ENCODE peak calls at places on chromosomes 1 and 21, in seven cellular contexts. H is fibroblast of lung, Z is endothelial cell of umbilical vein, O is uterus, R is lower lobe of right lung, N is heart right ventricle, D is adrenal gland. C is an unnamed sample.

GRCh38 chr1:41467673-41468072 is 16.8 kb downstream of the EDN2 start:
- DNase-seq in H (no peak), Z (no peak), R (no peak), D (no peak), N (no peak), O (no peak), C (no peak)

GRCh38 chr1:146039844-146040194 is 18.3 kb upstream of the HJV start:
- DNase-seq in R (no peak), H (no peak), O (no peak), N (no peak), Z (no peak), D (no peak), C (no peak)

GRCh38 chr1:202964755-202965440 is 2.2 kb downstream of the CYB5R1 start:
- DNase-seq in O (no peak), N (no peak), R (no peak), D (peak; percentile 79), Z (no peak), H (no peak), C (no peak)

GRCh38 chr21:22728091-22728490 is 1729.9 kb downstream of the NCAM2 start:
- DNase-seq in N (no peak), R (no peak), O (no peak), H (no peak), D (no peak), Z (no peak), C (no peak)

GRCh38 chr1:180155202-180155682 is 573 bp downstream of the QSOX1 start:
- DNase-seq in N (peak; percentile 37), Z (peak; percentile 24), H (no peak), O (no peak), D (no peak), R (no peak), C (no peak)

GRCh38 chr1:203342192-203342940 is 8.6 kb downstream of the FMOD start:
- DNase-seq in H (peak; percentile 42), D (peak; percentile 63), R (no peak), N (no peak), O (peak; percentile 47), Z (peak; percentile 44), C (peak; percentile 30)

GRCh38 chr1:206998811-206999210 is 28.6 kb upstream of the FCAMR start:
- DNase-seq in H (no peak), D (no peak), N (no peak), R (no peak), O (no peak), Z (no peak), C (no peak)

GRCh38 chr1:26114165-26114927 is 2.7 kb downstream of the PDIK1L start:
- DNase-seq in H (no peak), O (no peak), D (no peak), N (no peak), R (no peak), Z (no peak), C (no peak)

GRCh38 chr1:204072951-204073836 is at the start of gene SOX13:
- DNase-seq in Z (peak; percentile 86), H (peak; percentile 91), O (peak; percentile 89), D (peak; percentile 89), N (peak; percentile 86), R (peak; percentile 89), C (no peak)

GRCh38 chr1:56934400-56935080 is 31.3 kb downstream of the C8B start:
- DNase-seq in H (peak; percentile 66), O (no peak), R (no peak), Z (no peak), D (no peak), N (no peak), C (no peak)

GRCh38 chr1:59468828-59469428 is 172.0 kb downstream of the FGGY start:
- DNase-seq in N (no peak), O (no peak), D (no peak), H (no peak), Z (no peak), R (no peak), C (no peak)

GRCh38 chr1:175481126-175482071 is 262.0 kb downstream of the TNR start:
- DNase-seq in R (no peak), O (no peak), H (peak; percentile 19), D (no peak), N (no peak), Z (peak; percentile 59), C (no peak)

GRCh38 chr1:203362561-203363055 is 11.7 kb upstream of the FMOD start:
- DNase-seq in D (no peak), Z (no peak), H (no peak), O (no peak), N (no peak), R (no peak), C (no peak)

GRCh38 chr1:15436881-15437449 is 1.3 kb upstream of the CTRC start:
- DNase-seq in R (no peak), Z (no peak), N (no peak), O (no peak), D (no peak), H (no peak), C (no peak)

GRCh38 chr1:161290779-161291178 is 19.0 kb downstream of the MPZ start:
- DNase-seq in D (no peak), N (no peak), Z (no peak), R (no peak), H (no peak), O (no peak), C (no peak)

GRCh38 chr1:67559222-67559700 is 125.7 kb upstream of the GADD45A start:
- DNase-seq in Z (no peak), O (peak; percentile 77), H (peak; percentile 39), D (peak; percentile 41), R (no peak), N (peak; percentile 36), C (no peak)

GRCh38 chr1:154863702-154864174 is 6.3 kb downstream of the KCNN3 start:
- DNase-seq in H (peak; percentile 32), D (peak; percentile 35), Z (no peak), N (no peak), R (no peak), O (no peak), C (no peak)
- H3K27ac ChIP-seq in H (no peak overlapping the region), D (no peak overlapping the region), Z (no peak overlapping the region), N (no peak overlapping the region), R (no peak overlapping the region), O (peak overlapping the region; percentile 13), C (no peak overlapping the region)

DNA sequence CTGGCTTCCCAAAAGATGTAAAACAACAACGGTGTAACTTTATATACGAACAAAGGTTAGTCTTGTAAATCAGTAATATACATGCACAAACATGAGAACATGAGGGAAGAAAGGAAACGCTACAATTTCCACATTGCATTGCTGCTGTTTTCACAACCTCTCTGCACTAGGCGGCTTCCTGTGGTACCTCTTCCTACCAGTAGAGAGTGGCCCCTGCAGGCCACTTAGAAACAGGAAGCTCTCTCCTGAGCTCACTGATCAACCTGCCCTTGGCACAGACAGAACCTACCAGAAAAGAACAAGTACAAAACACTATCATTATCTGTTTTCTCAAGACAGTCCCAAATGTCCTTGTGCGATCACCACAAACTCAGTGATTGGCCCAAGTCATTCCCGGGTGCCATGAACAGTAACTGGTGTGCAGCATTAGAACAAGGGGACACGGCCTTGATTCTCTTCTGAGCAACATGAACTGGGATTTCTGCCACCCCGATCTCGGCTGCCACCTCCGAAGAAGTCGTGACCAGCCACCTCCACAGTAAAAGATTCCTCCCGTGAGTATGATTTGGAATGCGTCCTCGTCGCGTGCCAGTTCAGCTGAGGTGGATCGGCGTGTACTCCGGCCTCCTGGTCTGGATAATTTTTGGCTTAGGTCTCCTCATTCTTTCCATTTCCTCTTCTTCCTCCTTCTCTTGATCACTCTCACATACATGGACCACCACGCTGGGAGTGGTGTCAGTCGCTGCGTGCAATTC is 5.7 kb upstream of the KCNE1 start:
- DNase-seq in O (no peak), D (no peak), Z (peak; percentile 22), H (no peak), N (no peak), R (no peak), C (no peak)
- TF ChIP-seq CTCF in O (no peak), D (no peak), Z (peak; percentile 14), H (peak; percentile 11), N (peak; percentile 32), R (peak; percentile 45), C (no peak)

GRCh38 chr1:241221319-241221718 is 135.7 kb downstream of the RGS7 start:
- DNase-seq in H (no peak), D (no peak), Z (no peak), N (no peak), R (no peak), O (no peak), C (no peak)
- H3K27ac ChIP-seq in H (no peak overlapping the region), D (no peak overlapping the region), Z (no peak overlapping the region), N (no peak overlapping the region), R (no peak overlapping the region), O (no peak overlapping the region), C (no peak overlapping the region)

GRCh38 chr1:232170909-232171308 is 459.0 kb downstream of the SIPA1L2 start:
- DNase-seq in H (no peak), Z (no peak), D (no peak), R (no peak), O (no peak), N (no peak), C (no peak)
- TF ChIP-seq CTCF in H (no peak), Z (no peak), D (no peak), R (no peak), O (no peak), N (no peak), C (no peak)

DNA sequence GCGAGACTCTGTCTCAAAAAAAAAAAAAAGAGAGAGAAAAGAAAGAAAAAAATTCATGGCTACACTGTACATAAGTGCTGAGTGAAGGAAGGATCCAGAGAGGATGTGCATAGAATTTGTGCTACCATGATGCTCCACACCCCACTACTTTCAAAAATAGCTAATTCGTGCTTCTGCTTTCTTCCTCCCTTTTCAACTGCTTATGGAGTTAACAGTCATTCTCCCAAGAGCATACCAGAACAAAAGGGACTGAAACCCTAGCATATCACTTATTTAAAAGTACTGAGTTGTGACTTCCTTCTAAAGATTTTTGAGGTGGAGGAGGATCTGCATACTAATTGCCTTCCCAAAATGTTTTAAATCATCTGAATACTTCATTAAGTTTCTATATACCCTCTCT is 45.7 kb downstream of the PHACTR4 start:
- DNase-seq in R (no peak), D (no peak), Z (no peak), N (no peak), O (no peak), H (no peak), C (no peak)
- H3K27ac ChIP-seq in R (no peak overlapping the region), D (no peak overlapping the region), Z (no peak overlapping the region), N (no peak overlapping the region), O (no peak overlapping the region), H (no peak overlapping the region), C (no peak overlapping the region)

GRCh38 chr21:16775056-16775455 is 737.8 kb upstream of the CXADR start:
- DNase-seq in N (no peak), Z (no peak), O (no peak), H (no peak), D (no peak), R (no peak), C (no peak)
- TF ChIP-seq CTCF in N (no peak), Z (no peak), O (no peak), H (no peak), D (no peak), R (no peak), C (no peak)

DNA sequence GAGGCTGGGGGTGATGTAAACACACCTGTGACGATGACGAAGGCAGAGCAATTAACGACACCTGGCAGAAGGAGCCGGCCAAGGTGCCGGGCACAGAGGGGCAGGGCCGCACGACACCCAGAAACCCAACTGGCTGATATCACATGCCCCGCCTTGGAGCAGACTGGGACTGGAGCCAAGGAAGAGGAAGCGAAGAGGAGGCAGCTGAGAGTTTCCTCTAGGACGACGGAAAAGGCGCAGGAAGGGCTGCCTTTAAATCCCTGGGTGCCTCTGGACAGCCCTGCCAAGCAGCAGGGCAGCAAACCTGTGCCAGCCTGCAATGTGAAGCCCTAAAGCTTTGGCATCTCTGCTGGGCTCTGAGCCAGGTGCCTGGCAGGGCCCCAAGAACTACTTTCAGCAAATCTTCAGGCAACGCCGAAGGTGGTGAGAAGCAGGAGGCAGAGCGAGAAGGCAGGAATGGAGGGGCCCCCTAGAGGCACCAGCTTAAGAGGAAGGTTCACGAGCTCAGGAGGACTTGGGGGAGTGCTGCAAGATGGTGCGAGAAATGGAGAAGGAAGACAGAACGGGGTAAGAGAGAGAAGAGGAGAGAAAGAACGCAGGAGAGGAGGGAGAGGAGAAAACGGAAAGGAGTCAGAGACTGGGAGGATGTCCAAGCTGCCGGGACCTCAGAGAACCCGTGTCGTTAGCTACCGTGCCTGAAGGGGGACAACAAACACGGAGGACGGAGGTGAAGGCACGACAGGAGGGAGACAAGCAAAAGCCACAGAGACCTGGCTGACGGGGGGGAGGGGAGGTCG is 25.3 kb upstream of the PEF1 start:
- DNase-seq in Z (peak; percentile 77), O (peak; percentile 66), D (peak; percentile 81), R (peak; percentile 85), H (peak; percentile 62), N (peak; percentile 83), C (peak; percentile 19)
- H3K27ac ChIP-seq in Z (no peak overlapping the region), O (peak overlapping the region; percentile 68), D (no peak overlapping the region), R (peak overlapping the region; percentile 41), H (no peak overlapping the region), N (peak overlapping the region; percentile 58), C (no peak overlapping the region)

C was measured in CD4-positive, alpha-beta T cell.